ENCODE peak calls at places on chromosomes 6 and 20, in seven cellular contexts. U, Q, P, A, M, H and G are unnamed samples.

GRCh38 chr20:58308680-58309527 is 611 bp upstream of the RAB22A start:
- DNase-seq in U (peak; percentile 83), Q (peak; percentile 35), P (peak; percentile 78), A (peak; percentile 61), M (peak; percentile 77), H (peak; percentile 63), G (no peak)

GRCh38 chr6:10487668-10488327 is 33.4 kb upstream of the GCNT2 start:
- DNase-seq in U (no peak), Q (no peak), P (no peak), A (no peak), M (no peak), H (no peak), G (no peak)

GRCh38 chr6:21075986-21076385 is 517.6 kb upstream of the SOX4 start:
- DNase-seq in U (no peak), Q (no peak), P (no peak), A (no peak), M (no peak), H (no peak), G (no peak)

GRCh38 chr6:129335792-129336191 is 374.2 kb downstream of the ARHGAP18 start:
- DNase-seq in U (no peak), Q (no peak), P (no peak), A (no peak), M (no peak), H (no peak), G (no peak)

GRCh38 chr20:52083627-52084232 is 107.8 kb downstream of the ZFP64 start:
- DNase-seq in U (no peak), Q (peak; percentile 28), P (peak; percentile 88), A (peak; percentile 42), M (no peak), H (peak; percentile 72), G (no peak)

GRCh38 chr6:134421496-134421895 is 103.6 kb upstream of the SGK1 start:
- DNase-seq in U (no peak), Q (no peak), P (peak; percentile 38), A (no peak), M (no peak), H (peak; percentile 65), G (no peak)

GRCh38 chr20:7352165-7352564 is 584.7 kb downstream of the BMP2 start:
- DNase-seq in U (no peak), Q (no peak), P (no peak), A (no peak), M (no peak), H (no peak), G (no peak)

GRCh38 chr6:16273266-16273665 is 34.9 kb downstream of the GMPR start:
- DNase-seq in U (no peak), Q (no peak), P (peak; percentile 18), A (no peak), M (no peak), H (no peak), G (no peak)

GRCh38 chr6:43186019-43186418 is 4.0 kb downstream of the CUL9 start:
- DNase-seq in U (peak; percentile 59), Q (no peak), P (no peak), A (no peak), M (no peak), H (no peak), G (peak; percentile 75)

GRCh38 chr6:143805832-143806281 is 37.3 kb upstream of the LTV1 start:
- DNase-seq in U (no peak), Q (no peak), P (no peak), A (no peak), M (no peak), H (peak; percentile 58), G (no peak)

GRCh38 chr6:153392156-153392555 is 261.1 kb upstream of the RGS17 start:
- DNase-seq in U (no peak), Q (no peak), P (no peak), A (no peak), M (no peak), H (peak; percentile 8), G (no peak)

GRCh38 chr6:127120787-127121636 is 2.5 kb downstream of the RSPO3 start:
- DNase-seq in U (peak; percentile 79), Q (peak; percentile 68), P (peak; percentile 50), A (peak; percentile 39), M (peak; percentile 79), H (peak; percentile 72), G (no peak)

GRCh38 chr20:9660236-9660868 is 146.0 kb downstream of the LAMP5 start:
- DNase-seq in U (no peak), Q (no peak), P (peak; percentile 23), A (no peak), M (no peak), H (peak; percentile 18), G (no peak)

GRCh38 chr20:14879020-14879697 is 541.7 kb upstream of the FLRT3 start:
- DNase-seq in U (no peak), Q (no peak), P (peak; percentile 37), A (no peak), M (no peak), H (peak; percentile 23), G (no peak)

GRCh38 chr6:99789767-99790166 is 183.1 kb downstream of the PRDM13 start:
- DNase-seq in U (no peak), Q (no peak), P (no peak), A (no peak), M (no peak), H (no peak), G (no peak)

GRCh38 chr6:142328070-142328469 is 26.3 kb downstream of the ADGRG6 start:
- DNase-seq in U (no peak), Q (no peak), P (no peak), A (no peak), M (no peak), H (no peak), G (no peak)

GRCh38 chr20:24478584-24478983 is 9.2 kb downstream of the SYNDIG1 start:
- DNase-seq in U (no peak), Q (no peak), P (no peak), A (no peak), M (no peak), H (no peak), G (no peak)

GRCh38 chr6:157985378-157986155 is 3.9 kb downstream of the SYNJ2 start:
- DNase-seq in U (no peak), Q (no peak), P (no peak), A (no peak), M (no peak), H (no peak), G (peak; percentile 54)

GRCh38 chr20:25304025-25304549 is 56.2 kb downstream of the PYGB start:
- DNase-seq in U (no peak), Q (no peak), P (no peak), A (no peak), M (no peak), H (no peak), G (no peak)

GRCh38 chr6:142384455-142385332 is 82.9 kb downstream of the ADGRG6 start:
- DNase-seq in U (no peak), Q (no peak), P (no peak), A (no peak), M (no peak), H (peak; percentile 28), G (no peak)

GRCh38 chr20:64077541-64077875 is 1.8 kb downstream of the RGS19 start:
- DNase-seq in U (no peak), Q (no peak), P (no peak), A (no peak), M (no peak), H (no peak), G (no peak)

GRCh38 chr20:57834306-57834863 is 124.6 kb upstream of the PMEPA1 start:
- DNase-seq in U (no peak), Q (no peak), P (no peak), A (no peak), M (no peak), H (no peak), G (no peak)

GRCh38 chr6:41970436-41970846 is 28.8 kb upstream of the CCND3 start:
- DNase-seq in U (peak; percentile 46), Q (peak; percentile 58), P (peak; percentile 40), A (no peak), M (peak; percentile 77), H (peak; percentile 73), G (no peak)

GRCh38 chr6:22435151-22435550 is 134.2 kb upstream of the HDGFL1 start:
- DNase-seq in U (no peak), Q (no peak), P (no peak), A (no peak), M (no peak), H (no peak), G (no peak)

GRCh38 chr6:13357551-13358075 is 29.3 kb upstream of the TBC1D7 start:
- DNase-seq in U (no peak), Q (no peak), P (peak; percentile 15), A (no peak), M (no peak), H (peak; percentile 55), G (no peak)

GRCh38 chr6:131073577-131073976 is 10.5 kb upstream of the EPB41L2 start:
- DNase-seq in U (no peak), Q (no peak), P (no peak), A (no peak), M (no peak), H (no peak), G (no peak)

GRCh38 chr6:152316024-152316423 is 321.1 kb downstream of the SYNE1 start:
- DNase-seq in U (peak; percentile 78), Q (no peak), P (peak; percentile 96), A (no peak), M (peak; percentile 52), H (no peak), G (no peak)

GRCh38 chr6:163398796-163399195 is 15.7 kb upstream of the QKI start:
- DNase-seq in U (peak; percentile 73), Q (no peak), P (no peak), A (no peak), M (peak; percentile 86), H (no peak), G (no peak)

GRCh38 chr20:43658723-43659419 is 8.0 kb upstream of the MYBL2 start:
- DNase-seq in U (no peak), Q (no peak), P (no peak), A (no peak), M (no peak), H (no peak), G (peak; percentile 21)

GRCh38 chr6:16985484-16986284 is 116.2 kb upstream of the STMND1 start:
- DNase-seq in U (peak; percentile 70), Q (no peak), P (no peak), A (no peak), M (no peak), H (peak; percentile 92), G (no peak)